ENCODE peak calls at places on chromosomes 4 and X, in five cellular contexts. F, G, X, I and J are unnamed samples.

GRCh38 chr4:151408380-151408629 is 671 bp upstream of the FHIP1A start:
- DNase-seq in X (no peak), F (no peak), I (peak; percentile 57), G (no peak), J (no peak)

GRCh38 chr4:81165853-81166430 is 49.1 kb downstream of the PRKG2 start:
- DNase-seq in F (no peak), I (no peak), X (no peak), G (no peak), J (peak; percentile 6)

GRCh38 chr4:107600456-107600855 is 119.6 kb downstream of the PAPSS1 start:
- DNase-seq in I (no peak), X (no peak), G (no peak), F (no peak), J (no peak)

GRCh38 chrX:151370906-151371305 is 26.1 kb upstream of the VMA21 start:
- DNase-seq in F (no peak), I (peak; percentile 63), X (peak; percentile 1), G (no peak), J (peak; percentile 50)

GRCh38 chr4:38644201-38644600 is 19.8 kb upstream of the KLF3 start:
- DNase-seq in F (no peak), G (no peak), I (no peak), X (no peak), J (no peak)

GRCh38 chrX:140701480-140701879 is 8.1 kb upstream of the LINC00632 start:
- DNase-seq in X (no peak), I (no peak), F (no peak), G (no peak), J (peak; percentile 35)

GRCh38 chrX:110317079-110317819 is 636 bp downstream of the AMMECR1 start:
- DNase-seq in I (peak; percentile 47), X (no peak), G (no peak), F (no peak), J (peak; percentile 43)

GRCh38 chrX:101759000-101759399 is 99.3 kb upstream of the ARMCX2 start:
- DNase-seq in I (peak; percentile 45), F (peak; percentile 68), X (peak; percentile 2), G (no peak), J (peak; percentile 46)

GRCh38 chr4:141346144-141346543 is 125.4 kb downstream of the ZNF330 start:
- DNase-seq in I (no peak), F (no peak), G (no peak), X (peak; percentile 13), J (peak; percentile 46)

GRCh38 chr4:128524311-128524710 is 236.7 kb upstream of the PGRMC2 start:
- DNase-seq in I (no peak), X (no peak), F (no peak), G (no peak), J (no peak)

GRCh38 chrX:1546601-1547275 is 9.8 kb upstream of the P2RY8 start:
- DNase-seq in I (no peak), G (no peak), F (no peak), X (no peak), J (no peak)

GRCh38 chr4:61520176-61520575 is 320.1 kb downstream of the ADGRL3 start:
- DNase-seq in X (no peak), F (no peak), I (no peak), G (no peak), J (no peak)

GRCh38 chr4:137390707-137391106 is 141.6 kb downstream of the PCDH18 start:
- DNase-seq in X (no peak), F (no peak), I (no peak), G (no peak), J (no peak)

GRCh38 chr4:931194-931959 is 739 bp downstream of the GAK start:
- DNase-seq in F (no peak), I (no peak), X (peak; percentile 9), G (no peak), J (no peak)

GRCh38 chr4:70518269-70518668 is at the start of gene AMTN:
- DNase-seq in G (no peak), I (no peak), X (no peak), F (no peak), J (no peak)

GRCh38 chr4:1033840-1034551 is 22.6 kb downstream of the FGFRL1 start:
- DNase-seq in G (no peak), I (no peak), F (no peak), X (no peak), J (no peak)

GRCh38 chr4:183424109-183424751 is 20.2 kb upstream of the CDKN2AIP start:
- DNase-seq in X (no peak), I (no peak), F (no peak), G (no peak), J (no peak)

GRCh38 chr4:60724623-60725022 is 475.5 kb upstream of the ADGRL3 start:
- DNase-seq in X (no peak), F (no peak), G (no peak), I (no peak), J (no peak)

GRCh38 chrX:53086464-53086863 is 4.3 kb downstream of the TSPYL2 start:
- DNase-seq in G (no peak), F (no peak), I (no peak), X (no peak), J (no peak)

GRCh38 chrX:22974616-22975015 is 25.1 kb upstream of the DDX53 start:
- DNase-seq in F (no peak), X (no peak), G (no peak), I (no peak), J (no peak)

GRCh38 chr4:7120341-7120740 is 52.5 kb upstream of the GRPEL1 start:
- DNase-seq in X (no peak), F (no peak), G (no peak), I (no peak), J (peak; percentile 69)

GRCh38 chr4:151730003-151730559 is 30.7 kb downstream of the GATB start:
- DNase-seq in F (no peak), X (no peak), I (no peak), G (no peak), J (no peak)

GRCh38 chr4:175998782-175999181 is 66.9 kb upstream of the WDR17 start:
- DNase-seq in F (peak; percentile 48), G (no peak), I (peak; percentile 72), X (no peak), J (peak; percentile 10)

GRCh38 chr4:76607846-76608245 is 172.8 kb downstream of the SHROOM3 start:
- DNase-seq in X (no peak), G (no peak), F (no peak), I (no peak), J (no peak)

GRCh38 chr4:76203541-76203940 is 10.1 kb downstream of the SCARB2 start:
- DNase-seq in I (no peak), F (no peak), G (no peak), X (no peak), J (no peak)

GRCh38 chr4:19521151-19521550 is 730.6 kb upstream of the SLIT2 start:
- DNase-seq in F (no peak), I (no peak), G (no peak), X (no peak), J (no peak)

GRCh38 chr4:19523964-19524363 is 727.7 kb upstream of the SLIT2 start:
- DNase-seq in X (no peak), G (no peak), F (no peak), I (no peak), J (no peak)
- TF ChIP-seq SUZ12 in X (no peak), G (no peak), F (no peak), I (no peak), J (no peak)

GRCh38 chr4:41256131-41256739 is 493 bp upstream of the UCHL1 start:
- DNase-seq in I (no peak), F (no peak), X (no peak), G (no peak), J (peak; percentile 11)

GRCh38 chr4:41257901-41258300 is 1.2 kb downstream of the UCHL1 start:
- DNase-seq in G (no peak), F (no peak), X (no peak), I (no peak), J (no peak)

GRCh38 chr4:41258783-41259182 is 2.1 kb downstream of the UCHL1 start:
- DNase-seq in G (no peak), I (no peak), X (peak; percentile 18), F (no peak), J (peak; percentile 22)

GRCh38 chr4:41256740-41257256 is at the start of gene UCHL1:
- DNase-seq in F (peak; percentile 86), X (no peak), I (peak; percentile 95), G (no peak), J (peak; percentile 79)

GRCh38 chr4:41257257-41257900 is 651 bp downstream of the UCHL1 start:
- DNase-seq in F (no peak), I (peak; percentile 73), X (no peak), G (no peak), J (peak; percentile 30)
- TF ChIP-seq SUZ12 in F (no peak), I (no peak), X (no peak), G (no peak), J (no peak)

GRCh38 chr4:64715741-64716140 is 306.5 kb upstream of the TECRL start:
- DNase-seq in I (no peak), G (no peak), F (no peak), X (no peak), J (no peak)

GRCh38 chr4:64718091-64718490 is 308.8 kb upstream of the TECRL start:
- DNase-seq in X (no peak), F (no peak), G (no peak), I (no peak), J (no peak)

DNA sequence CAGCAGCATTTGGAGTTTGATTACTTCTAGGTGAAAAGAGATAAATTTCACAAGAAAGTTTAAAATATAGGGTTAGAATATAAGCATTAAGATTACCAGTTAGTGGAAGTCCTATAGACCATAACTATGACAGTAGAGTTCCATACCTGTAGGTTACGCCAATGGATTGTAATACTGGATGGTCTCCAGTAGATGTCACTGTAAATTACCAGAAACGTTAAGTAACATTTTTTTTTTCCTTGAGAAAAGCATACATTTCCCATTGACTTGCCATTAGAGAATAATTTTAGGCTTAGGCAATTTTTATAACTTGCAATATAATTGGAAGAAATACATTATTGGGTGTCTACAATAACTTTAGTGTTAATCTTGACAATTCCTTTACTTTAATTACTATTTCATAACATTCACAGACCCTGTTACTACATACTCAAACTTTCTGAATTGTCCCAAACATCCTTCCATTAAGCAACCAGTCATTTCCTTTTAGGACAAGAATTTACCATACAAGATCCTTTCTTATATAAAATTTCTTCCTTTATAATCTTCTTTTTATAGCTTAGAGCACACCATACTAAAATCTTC is 304.1 kb upstream of the TECRL start:
- DNase-seq in F (no peak), I (no peak), G (no peak), X (peak; percentile 38), J (peak; percentile 18)
- TF ChIP-seq SUZ12 in F (no peak), I (no peak), G (no peak), X (no peak), J (no peak)

DNA sequence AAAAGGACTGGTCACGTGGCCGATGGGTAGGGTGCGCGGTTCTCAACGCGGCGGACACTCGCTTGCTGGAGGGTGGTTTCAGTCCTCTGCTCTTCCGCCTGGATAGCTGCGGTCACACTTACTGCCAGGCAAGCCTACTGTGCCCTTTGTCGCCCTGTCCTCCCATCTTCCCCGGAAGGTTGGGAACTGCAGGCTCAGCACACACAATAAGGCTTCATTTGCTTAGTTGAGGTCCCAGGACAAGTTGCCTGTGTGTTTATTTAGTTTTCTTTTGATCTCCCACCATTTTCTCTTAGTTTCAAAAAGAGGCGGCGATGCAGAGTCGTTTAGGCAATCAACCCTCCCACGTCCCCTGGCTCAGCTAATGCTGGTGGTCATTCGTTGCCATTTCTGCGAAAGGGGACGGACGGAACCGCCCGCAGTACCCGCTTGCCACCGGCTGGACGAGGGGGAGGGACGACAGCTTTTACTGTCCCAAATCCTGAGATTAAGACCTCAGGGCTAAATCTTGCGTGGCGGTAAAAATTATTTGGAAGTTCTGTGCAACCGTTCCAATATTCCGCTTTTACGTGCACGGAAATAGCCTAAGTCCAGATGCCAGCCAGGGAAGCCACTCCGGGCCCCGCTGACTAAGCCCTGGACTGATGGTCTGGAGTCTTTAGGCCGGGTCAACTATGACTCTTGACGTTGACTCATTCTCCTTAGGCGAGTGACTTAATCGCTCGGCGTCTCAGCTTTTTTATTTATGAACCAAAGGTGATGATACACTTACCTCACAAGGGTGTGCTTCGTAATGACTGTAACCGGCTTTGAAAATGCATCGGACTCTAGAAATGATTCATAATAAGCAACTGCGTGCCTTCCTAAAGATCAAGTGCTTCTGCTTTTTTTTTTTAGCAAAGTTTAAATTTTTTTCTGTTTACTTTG is 671 bp upstream of the EIF4E start:
- DNase-seq in I (peak; percentile 54), X (peak; percentile 40), F (no peak), G (peak; percentile 78), J (peak; percentile 45)
- TF ChIP-seq SUZ12 in I (no peak), X (no peak), F (no peak), G (no peak), J (no peak)